ENCODE peak calls at places on chromosomes 2 and 18, in ten cellular contexts. One of them, this sample, is unnamed.
A peak's percentile ranks its signal among the peaks of the same experiment; 100 is the strongest.

GRCh38 chr2:28666496-28667184 is 85.0 kb upstream of the PPP1CB start:
- DNase-seq in left ventricle myocardium inferior: no peak
- DNase-seq in NCI-H2171: no peak
- DNase-seq in T-helper 9 cell: no peak
- DNase-seq in GM12864: no peak
- DNase-seq in foreskin fibroblast: no peak
- DNase-seq in body of pancreas: no peak
- DNase-seq in HEK293T: no peak
- DNase-seq in activated T-cell treated with anti-CD3 and anti-CD28 coated beads, Interleukin-2, amount 50 U/mL, for 48 hours: no peak
- DNase-seq in GM06990: no peak
- DNase-seq in this sample: no peak

GRCh38 chr18:58668897-58669296 is 2.4 kb upstream of the MALT1 start:
- DNase-seq in HEK293T: no peak
- DNase-seq in activated T-cell treated with anti-CD3 and anti-CD28 coated beads, Interleukin-2, amount 50 U/mL, for 48 hours: no peak
- DNase-seq in GM12864: no peak
- DNase-seq in NCI-H2171: no peak
- DNase-seq in T-helper 9 cell: no peak
- DNase-seq in foreskin fibroblast: peak; percentile 35
- DNase-seq in body of pancreas: no peak
- DNase-seq in GM06990: no peak
- DNase-seq in left ventricle myocardium inferior: no peak
- DNase-seq in this sample: no peak

GRCh38 chr18:51135795-51136194 is 61.7 kb downstream of the MEX3C start:
- DNase-seq in body of pancreas: no peak
- DNase-seq in foreskin fibroblast: no peak
- DNase-seq in GM12864: no peak
- DNase-seq in NCI-H2171: no peak
- DNase-seq in HEK293T: no peak
- DNase-seq in activated T-cell treated with anti-CD3 and anti-CD28 coated beads, Interleukin-2, amount 50 U/mL, for 48 hours: no peak
- DNase-seq in GM06990: no peak
- DNase-seq in left ventricle myocardium inferior: no peak
- DNase-seq in T-helper 9 cell: no peak
- DNase-seq in this sample: no peak

GRCh38 chr2:236828002-236828401 is 257.7 kb upstream of the COPS8 start:
- DNase-seq in GM12864: no peak
- DNase-seq in T-helper 9 cell: no peak
- DNase-seq in activated T-cell treated with anti-CD3 and anti-CD28 coated beads, Interleukin-2, amount 50 U/mL, for 48 hours: no peak
- DNase-seq in HEK293T: no peak
- DNase-seq in NCI-H2171: no peak
- DNase-seq in left ventricle myocardium inferior: no peak
- DNase-seq in body of pancreas: no peak
- DNase-seq in GM06990: no peak
- DNase-seq in foreskin fibroblast: no peak
- DNase-seq in this sample: no peak

GRCh38 chr18:48021273-48021914 is 90.9 kb upstream of the SMAD2 start:
- DNase-seq in GM06990: no peak
- DNase-seq in body of pancreas: no peak
- DNase-seq in activated T-cell treated with anti-CD3 and anti-CD28 coated beads, Interleukin-2, amount 50 U/mL, for 48 hours: no peak
- DNase-seq in foreskin fibroblast: no peak
- DNase-seq in NCI-H2171: no peak
- DNase-seq in HEK293T: no peak
- DNase-seq in GM12864: no peak
- DNase-seq in T-helper 9 cell: no peak
- DNase-seq in left ventricle myocardium inferior: no peak
- DNase-seq in this sample: no peak

GRCh38 chr2:26024260-26024659 is 9.6 kb upstream of the RAB10 start:
- DNase-seq in activated T-cell treated with anti-CD3 and anti-CD28 coated beads, Interleukin-2, amount 50 U/mL, for 48 hours: no peak
- DNase-seq in HEK293T: no peak
- DNase-seq in foreskin fibroblast: no peak
- DNase-seq in GM06990: no peak
- DNase-seq in GM12864: no peak
- DNase-seq in NCI-H2171: no peak
- DNase-seq in left ventricle myocardium inferior: no peak
- DNase-seq in body of pancreas: no peak
- DNase-seq in T-helper 9 cell: no peak
- DNase-seq in this sample: no peak

GRCh38 chr2:70046534-70046933 is 40.7 kb upstream of the PCBP1 start:
- DNase-seq in NCI-H2171: no peak
- DNase-seq in GM12864: no peak
- DNase-seq in body of pancreas: no peak
- DNase-seq in left ventricle myocardium inferior: no peak
- DNase-seq in T-helper 9 cell: no peak
- DNase-seq in activated T-cell treated with anti-CD3 and anti-CD28 coated beads, Interleukin-2, amount 50 U/mL, for 48 hours: no peak
- DNase-seq in foreskin fibroblast: no peak
- DNase-seq in GM06990: no peak
- DNase-seq in HEK293T: no peak
- DNase-seq in this sample: no peak

GRCh38 chr2:69315160-69315761 is 71.8 kb downstream of the GFPT1 start:
- DNase-seq in T-helper 9 cell: no peak
- DNase-seq in GM06990: no peak
- DNase-seq in GM12864: no peak
- DNase-seq in HEK293T: no peak
- DNase-seq in NCI-H2171: no peak
- DNase-seq in left ventricle myocardium inferior: no peak
- DNase-seq in body of pancreas: no peak
- DNase-seq in foreskin fibroblast: no peak
- DNase-seq in activated T-cell treated with anti-CD3 and anti-CD28 coated beads, Interleukin-2, amount 50 U/mL, for 48 hours: no peak
- DNase-seq in this sample: no peak

GRCh38 chr2:120219766-120220165 is 3.4 kb downstream of the TMEM185B start:
- DNase-seq in GM06990: no peak
- DNase-seq in NCI-H2171: no peak
- DNase-seq in T-helper 9 cell: no peak
- DNase-seq in body of pancreas: no peak
- DNase-seq in activated T-cell treated with anti-CD3 and anti-CD28 coated beads, Interleukin-2, amount 50 U/mL, for 48 hours: no peak
- DNase-seq in foreskin fibroblast: no peak
- DNase-seq in GM12864: no peak
- DNase-seq in left ventricle myocardium inferior: no peak
- DNase-seq in HEK293T: no peak
- DNase-seq in this sample: no peak

GRCh38 chr2:37389984-37390765 is 45.7 kb downstream of the QPCT start:
- DNase-seq in body of pancreas: no peak
- DNase-seq in HEK293T: no peak
- DNase-seq in foreskin fibroblast: peak; percentile 88
- DNase-seq in GM06990: peak; percentile 73
- DNase-seq in GM12864: peak; percentile 92
- DNase-seq in NCI-H2171: no peak
- DNase-seq in left ventricle myocardium inferior: no peak
- DNase-seq in T-helper 9 cell: peak; percentile 15
- DNase-seq in activated T-cell treated with anti-CD3 and anti-CD28 coated beads, Interleukin-2, amount 50 U/mL, for 48 hours: peak; percentile 67
- DNase-seq in this sample: peak; percentile 75

GRCh38 chr18:79904357-79905147 is 46.9 kb downstream of the SLC66A2 start:
- DNase-seq in GM06990: no peak
- DNase-seq in body of pancreas: no peak
- DNase-seq in HEK293T: no peak
- DNase-seq in foreskin fibroblast: no peak
- DNase-seq in activated T-cell treated with anti-CD3 and anti-CD28 coated beads, Interleukin-2, amount 50 U/mL, for 48 hours: no peak
- DNase-seq in GM12864: no peak
- DNase-seq in NCI-H2171: peak; percentile 30
- DNase-seq in T-helper 9 cell: no peak
- DNase-seq in left ventricle myocardium inferior: no peak
- DNase-seq in this sample: no peak

GRCh38 chr18:47873625-47874024 is 56.8 kb downstream of the SMAD2 start:
- DNase-seq in HEK293T: no peak
- DNase-seq in GM12864: no peak
- DNase-seq in foreskin fibroblast: no peak
- DNase-seq in activated T-cell treated with anti-CD3 and anti-CD28 coated beads, Interleukin-2, amount 50 U/mL, for 48 hours: no peak
- DNase-seq in NCI-H2171: no peak
- DNase-seq in body of pancreas: no peak
- DNase-seq in GM06990: no peak
- DNase-seq in left ventricle myocardium inferior: no peak
- DNase-seq in T-helper 9 cell: no peak
- DNase-seq in this sample: no peak

GRCh38 chr2:121228521-121228920 is 56.5 kb downstream of the TFCP2L1 start:
- DNase-seq in T-helper 9 cell: no peak
- DNase-seq in GM12864: no peak
- DNase-seq in HEK293T: no peak
- DNase-seq in left ventricle myocardium inferior: no peak
- DNase-seq in activated T-cell treated with anti-CD3 and anti-CD28 coated beads, Interleukin-2, amount 50 U/mL, for 48 hours: no peak
- DNase-seq in body of pancreas: no peak
- DNase-seq in NCI-H2171: no peak
- DNase-seq in GM06990: no peak
- DNase-seq in foreskin fibroblast: no peak
- DNase-seq in this sample: no peak

GRCh38 chr2:9260411-9261037 is 53.9 kb downstream of the ASAP2 start:
- DNase-seq in left ventricle myocardium inferior: no peak
- DNase-seq in activated T-cell treated with anti-CD3 and anti-CD28 coated beads, Interleukin-2, amount 50 U/mL, for 48 hours: no peak
- DNase-seq in T-helper 9 cell: no peak
- DNase-seq in body of pancreas: no peak
- DNase-seq in GM12864: no peak
- DNase-seq in NCI-H2171: no peak
- DNase-seq in foreskin fibroblast: no peak
- DNase-seq in HEK293T: no peak
- DNase-seq in GM06990: no peak
- DNase-seq in this sample: no peak

GRCh38 chr2:8433390-8433789 is 248.5 kb upstream of the ID2 start:
- DNase-seq in foreskin fibroblast: no peak
- DNase-seq in T-helper 9 cell: no peak
- DNase-seq in GM12864: no peak
- DNase-seq in activated T-cell treated with anti-CD3 and anti-CD28 coated beads, Interleukin-2, amount 50 U/mL, for 48 hours: no peak
- DNase-seq in body of pancreas: no peak
- DNase-seq in GM06990: no peak
- DNase-seq in HEK293T: no peak
- DNase-seq in left ventricle myocardium inferior: no peak
- DNase-seq in NCI-H2171: no peak
- DNase-seq in this sample: no peak

GRCh38 chr2:178404380-178404767 is 46.6 kb downstream of the PRKRA start:
- DNase-seq in activated T-cell treated with anti-CD3 and anti-CD28 coated beads, Interleukin-2, amount 50 U/mL, for 48 hours: no peak
- DNase-seq in HEK293T: no peak
- DNase-seq in body of pancreas: no peak
- DNase-seq in GM12864: peak; percentile 87
- DNase-seq in GM06990: peak; percentile 79
- DNase-seq in T-helper 9 cell: no peak
- DNase-seq in left ventricle myocardium inferior: no peak
- DNase-seq in foreskin fibroblast: peak; percentile 94
- DNase-seq in NCI-H2171: no peak
- DNase-seq in this sample: peak; percentile 75

GRCh38 chr2:207397917-207398655 is 131.7 kb upstream of the CREB1 start:
- DNase-seq in T-helper 9 cell: no peak
- DNase-seq in GM12864: no peak
- DNase-seq in activated T-cell treated with anti-CD3 and anti-CD28 coated beads, Interleukin-2, amount 50 U/mL, for 48 hours: no peak
- DNase-seq in foreskin fibroblast: no peak
- DNase-seq in body of pancreas: no peak
- DNase-seq in left ventricle myocardium inferior: no peak
- DNase-seq in GM06990: no peak
- DNase-seq in NCI-H2171: no peak
- DNase-seq in HEK293T: no peak
- DNase-seq in this sample: no peak

GRCh38 chr2:207925601-207926000 is 99.7 kb downstream of the PLEKHM3 start:
- DNase-seq in HEK293T: no peak
- DNase-seq in T-helper 9 cell: no peak
- DNase-seq in GM06990: no peak
- DNase-seq in body of pancreas: no peak
- DNase-seq in NCI-H2171: no peak
- DNase-seq in foreskin fibroblast: no peak
- DNase-seq in left ventricle myocardium inferior: no peak
- DNase-seq in GM12864: no peak
- DNase-seq in activated T-cell treated with anti-CD3 and anti-CD28 coated beads, Interleukin-2, amount 50 U/mL, for 48 hours: no peak
- DNase-seq in this sample: no peak

GRCh38 chr2:30666307-30666874 is 140.9 kb downstream of the CAPN13 start:
- DNase-seq in GM06990: peak; percentile 24
- DNase-seq in left ventricle myocardium inferior: no peak
- DNase-seq in foreskin fibroblast: peak; percentile 99
- DNase-seq in body of pancreas: no peak
- DNase-seq in HEK293T: no peak
- DNase-seq in NCI-H2171: no peak
- DNase-seq in T-helper 9 cell: no peak
- DNase-seq in activated T-cell treated with anti-CD3 and anti-CD28 coated beads, Interleukin-2, amount 50 U/mL, for 48 hours: no peak
- DNase-seq in GM12864: peak; percentile 38
- DNase-seq in this sample: no peak

GRCh38 chr2:223008162-223008561 is 43.8 kb upstream of the KCNE4 start:
- DNase-seq in NCI-H2171: no peak
- DNase-seq in left ventricle myocardium inferior: peak; percentile 19
- DNase-seq in T-helper 9 cell: no peak
- DNase-seq in HEK293T: no peak
- DNase-seq in body of pancreas: no peak
- DNase-seq in activated T-cell treated with anti-CD3 and anti-CD28 coated beads, Interleukin-2, amount 50 U/mL, for 48 hours: no peak
- DNase-seq in foreskin fibroblast: peak; percentile 26
- DNase-seq in GM06990: no peak
- DNase-seq in GM12864: no peak
- DNase-seq in this sample: no peak

This sample was measured in GM13976.